ENCODE peak calls at places on chromosomes 2 and 18, in ten cellular contexts. H is esophagus squamous epithelium, E is Caco-2, W is tibial nerve, I is DND-41, N is pancreas, F is fibroblast of the aortic adventitia, Q is fibroblast of lung, A is endothelial cell, O is endothelial cell of umbilical vein. D is an unnamed sample.

GRCh38 chr18:22946217-22946616 is 13.1 kb downstream of the RBBP8 start:
- DNase-seq in H (no peak), E (no peak), W (no peak), I (no peak), N (no peak), F (no peak), Q (no peak), A (no peak), O (no peak), D (no peak)

GRCh38 chr2:120287183-120288015 is 34.7 kb downstream of the RALB start:
- DNase-seq in H (no peak), E (no peak), W (no peak), I (no peak), N (no peak), F (peak; percentile 73), Q (peak; percentile 91), A (no peak), O (no peak), D (peak; percentile 53)

GRCh38 chr2:219661197-219661954 is 33.9 kb downstream of the SLC4A3 start:
- DNase-seq in H (no peak), E (peak; percentile 66), W (no peak), I (no peak), N (no peak), F (peak; percentile 69), Q (peak; percentile 75), A (no peak), O (no peak), D (no peak)

GRCh38 chr2:168468354-168468753 is 12.3 kb downstream of the CERS6 start:
- DNase-seq in H (no peak), E (no peak), W (no peak), I (no peak), N (no peak), F (no peak), Q (no peak), A (no peak), O (no peak), D (no peak)

GRCh38 chr18:55764382-55764781 is 176.4 kb upstream of the TCF4 start:
- DNase-seq in H (no peak), E (no peak), W (no peak), I (no peak), N (no peak), F (no peak), Q (no peak), A (no peak), O (no peak), D (no peak)

GRCh38 chr18:68607852-68608251 is 107.1 kb downstream of the TMX3 start:
- DNase-seq in H (no peak), E (no peak), W (no peak), I (no peak), N (no peak), F (no peak), Q (no peak), A (no peak), O (no peak), D (no peak)

GRCh38 chr2:95669441-95669994 is 77.7 kb downstream of the TRIM43 start:
- DNase-seq in H (no peak), E (no peak), W (no peak), I (no peak), N (no peak), F (peak; percentile 38), Q (no peak), A (no peak), O (no peak), D (no peak)

GRCh38 chr2:213084261-213084660 is 67.2 kb downstream of the IKZF2 start:
- DNase-seq in H (no peak), E (no peak), W (no peak), I (no peak), N (no peak), F (no peak), Q (no peak), A (no peak), O (no peak), D (no peak)

GRCh38 chr2:188787661-188788044 is 186.5 kb upstream of the COL3A1 start:
- DNase-seq in H (no peak), E (no peak), W (no peak), I (no peak), N (no peak), F (peak; percentile 86), Q (peak; percentile 47), A (no peak), O (peak; percentile 29), D (no peak)

GRCh38 chr2:67879586-67880290 is 183.1 kb downstream of the C1D start:
- DNase-seq in H (no peak), E (no peak), W (no peak), I (no peak), N (no peak), F (peak; percentile 51), Q (peak; percentile 81), A (no peak), O (no peak), D (peak; percentile 41)

GRCh38 chr2:197159681-197160211 is 150.8 kb downstream of the ANKRD44 start:
- DNase-seq in H (no peak), E (no peak), W (no peak), I (no peak), N (no peak), F (peak; percentile 65), Q (peak; percentile 87), A (no peak), O (peak; percentile 95), D (no peak)

GRCh38 chr2:127361929-127362328 is 25.8 kb downstream of the MAP3K2 start:
- DNase-seq in H (no peak), E (no peak), W (no peak), I (no peak), N (no peak), F (no peak), Q (peak; percentile 38), A (no peak), O (no peak), D (no peak)

GRCh38 chr2:15531095-15531854 is 29.9 kb downstream of the NBAS start:
- DNase-seq in H (no peak), E (no peak), W (no peak), I (no peak), N (no peak), F (no peak), Q (no peak), A (no peak), O (no peak), D (no peak)

GRCh38 chr2:38454081-38454480 is 77.0 kb upstream of the ATL2 start:
- DNase-seq in H (no peak), E (no peak), W (no peak), I (no peak), N (no peak), F (no peak), Q (no peak), A (no peak), O (no peak), D (no peak)

DNA sequence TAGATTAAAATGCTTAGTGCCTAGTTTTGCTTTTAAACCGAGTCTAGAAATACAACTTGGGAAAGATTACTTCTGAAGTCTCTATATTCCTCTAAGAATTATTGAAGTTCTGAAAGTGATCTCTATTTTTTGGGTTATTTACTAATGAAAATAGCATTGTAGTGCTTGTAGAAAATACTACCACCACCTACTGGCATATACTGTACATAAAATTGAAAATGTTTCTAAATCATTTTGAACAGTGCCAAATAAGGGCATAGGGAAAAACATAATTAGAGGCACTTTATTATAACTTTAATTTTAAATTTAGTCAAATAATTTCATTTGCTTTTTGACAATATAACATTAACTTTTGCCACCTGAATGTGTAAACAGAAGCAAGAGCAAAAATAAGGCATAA is 1399.6 kb upstream of the ZEB2 start:
- DNase-seq in H (no peak), E (no peak), W (no peak), I (no peak), N (no peak), F (peak; percentile 37), Q (no peak), A (no peak), O (peak; percentile 9), D (no peak)
- TF ChIP-seq CTCF in H (peak; percentile 18), E (no peak), W (peak; percentile 38), I (no peak), N (no peak), F (peak; percentile 30), Q (peak; percentile 23), A (no peak), O (no peak), D (peak; percentile 22)

GRCh38 chr2:81242502-81242901 is 938.0 kb upstream of the LRRTM1 start:
- DNase-seq in H (no peak), E (no peak), W (no peak), I (no peak), N (no peak), F (no peak), Q (no peak), A (no peak), O (no peak), D (no peak)

GRCh38 chr2:81250270-81250669 is 945.7 kb upstream of the LRRTM1 start:
- DNase-seq in H (no peak), E (no peak), W (no peak), I (no peak), N (no peak), F (no peak), Q (no peak), A (no peak), O (no peak), D (no peak)

DNA sequence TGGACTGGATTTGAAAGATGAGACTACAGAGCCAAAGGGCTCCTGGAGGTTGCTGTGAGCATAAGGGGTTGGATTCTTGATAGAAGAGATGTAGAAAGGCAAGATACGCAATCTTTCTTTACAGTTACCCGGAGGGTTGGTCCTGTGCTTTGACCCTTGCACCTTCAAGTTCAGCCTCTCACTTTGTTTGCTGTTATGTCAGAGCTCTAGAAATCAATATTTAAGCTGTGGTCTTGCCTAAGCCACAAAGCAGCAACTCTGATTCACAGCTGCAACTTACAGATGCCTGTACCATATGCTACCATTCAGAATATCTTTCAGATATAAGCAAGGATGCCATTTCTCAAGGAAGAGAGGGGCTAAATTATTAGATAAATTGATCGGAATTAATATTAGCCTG is 943.1 kb upstream of the LRRTM1 start:
- DNase-seq in H (no peak), E (no peak), W (no peak), I (no peak), N (no peak), F (no peak), Q (no peak), A (no peak), O (no peak), D (no peak)
- TF ChIP-seq CTCF in H (no peak), E (no peak), W (no peak), I (no peak), N (no peak), F (no peak), Q (no peak), A (no peak), O (no peak), D (no peak)

GRCh38 chr2:106959975-106960632 is 74.1 kb upstream of the ST6GAL2 start:
- DNase-seq in H (no peak), E (no peak), W (no peak), I (no peak), N (no peak), F (no peak), Q (peak; percentile 49), A (no peak), O (no peak), D (no peak)
- TF ChIP-seq CTCF in H (no peak), E (no peak), W (no peak), I (no peak), N (no peak), F (no peak), Q (no peak), A (no peak), O (no peak), D (no peak)

DNA sequence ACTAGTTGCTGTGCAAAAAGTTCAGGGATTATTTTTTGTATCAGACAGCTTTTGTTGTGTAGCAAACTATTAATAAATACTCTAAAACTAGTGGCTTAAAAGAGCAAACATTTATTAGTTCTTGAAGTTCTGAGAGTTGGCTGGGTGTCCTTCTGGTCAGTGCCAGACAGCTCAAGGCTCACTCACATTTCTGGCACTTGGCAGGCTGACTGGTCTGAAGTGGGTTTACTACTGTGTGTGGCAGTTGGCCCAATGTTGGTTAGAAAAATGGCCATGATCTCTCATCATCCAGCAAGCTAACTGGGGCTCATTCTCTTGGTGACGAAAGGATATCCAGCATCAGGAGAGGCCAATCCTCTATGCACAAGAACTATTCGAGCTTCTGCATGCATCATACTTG is 71.4 kb upstream of the ZNF385B start:
- DNase-seq in H (no peak), E (no peak), W (no peak), I (no peak), N (peak; percentile 29), F (peak; percentile 62), Q (peak; percentile 27), A (no peak), O (no peak), D (no peak)
- TF ChIP-seq CTCF in H (no peak), E (no peak), W (no peak), I (no peak), N (no peak), F (no peak), Q (no peak), A (no peak), O (no peak), D (no peak)

D was measured in MCF 10A.